ENCODE peak calls at places on chromosome 10, in ten cellular contexts. S is SK-N-SH; L is cardiac muscle cell; X is activated T-cell treated with anti-CD3 and anti-CD28 coated beads for 1 hour; B is Daoy; N is NAMALWA; G is activated T-helper 9 cell treated with anti-CD3 and anti-CD28 coated beads, Interleukin-2, amount 50 U/mL, for 16 hours; A is activated CD4-positive, alpha-beta T cell treated with anti-CD3 and anti-CD28 coated beads, Interleukin-2, amount 50 U/mL, for 48 hours; H is activated CD8-positive, alpha-beta memory T cell treated with anti-CD3 and anti-CD28 coated beads for 1 hour; O is caudate nucleus. E is an unnamed sample.

GRCh38 chr10:31133628-31134302 is 102.1 kb upstream of the ZNF438 start:
- DNase-seq in S (peak; percentile 97), L (peak; percentile 91), X (peak; percentile 62), B (peak; percentile 67), N (peak; percentile 69), G (peak; percentile 53), A (peak; percentile 75), H (peak; percentile 18), O (peak; percentile 90), E (no peak)

GRCh38 chr10:132044803-132045202 is 20.9 kb upstream of the JAKMIP3 start:
- DNase-seq in S (no peak), L (no peak), X (no peak), B (no peak), N (no peak), G (no peak), A (no peak), H (no peak), O (no peak), E (no peak)

GRCh38 chr10:6473430-6473829 is 106.6 kb downstream of the PRKCQ start:
- DNase-seq in S (no peak), L (no peak), X (peak; percentile 22), B (peak; percentile 26), N (no peak), G (no peak), A (peak; percentile 51), H (no peak), O (no peak), E (no peak)

GRCh38 chr10:80504158-80504811 is 33.4 kb upstream of the SH2D4B start:
- DNase-seq in S (peak; percentile 75), L (no peak), X (no peak), B (no peak), N (no peak), G (no peak), A (no peak), H (no peak), O (no peak), E (no peak)

GRCh38 chr10:6659451-6659850 is 79.4 kb upstream of the PRKCQ start:
- DNase-seq in S (no peak), L (peak; percentile 4), X (no peak), B (no peak), N (no peak), G (no peak), A (no peak), H (no peak), O (no peak), E (no peak)

GRCh38 chr10:677750-678661 is 11.5 kb downstream of the DIP2C start:
- DNase-seq in S (no peak), L (no peak), X (no peak), B (no peak), N (no peak), G (no peak), A (no peak), H (no peak), O (no peak), E (no peak)

GRCh38 chr10:116001976-116002375 is 271.0 kb downstream of the GFRA1 start:
- DNase-seq in S (no peak), L (no peak), X (no peak), B (no peak), N (no peak), G (no peak), A (no peak), H (no peak), O (no peak), E (no peak)

GRCh38 chr10:115866174-115866573 is 406.8 kb downstream of the GFRA1 start:
- DNase-seq in S (no peak), L (no peak), X (no peak), B (no peak), N (no peak), G (no peak), A (no peak), H (no peak), O (no peak), E (no peak)

GRCh38 chr10:81081887-81082620 is 544.4 kb downstream of the SH2D4B start:
- DNase-seq in S (no peak), L (no peak), X (no peak), B (no peak), N (peak; percentile 43), G (no peak), A (no peak), H (no peak), O (no peak), E (peak; percentile 6)

E was measured in T47D.